ENCODE peak calls at places on chromosomes 5 and 9, in four cellular contexts. P, T, R and F are unnamed samples.

GRCh38 chr5:88825782-88826110 is 57.2 kb downstream of the MEF2C start:
- DNase-seq in P (no peak), T (no peak), R (no peak), F (no peak)

GRCh38 chr9:26856413-26857032 is 36.1 kb downstream of the CAAP1 start:
- DNase-seq in P (peak; percentile 65), T (peak; percentile 76), R (peak; percentile 15), F (peak; percentile 75)

GRCh38 chr5:36172593-36172992 is 20.7 kb downstream of the SKP2 start:
- DNase-seq in P (no peak), T (no peak), R (no peak), F (no peak)

GRCh38 chr9:34089311-34089710 is 37.2 kb downstream of the DCAF12 start:
- DNase-seq in P (no peak), T (no peak), R (peak; percentile 30), F (no peak)

GRCh38 chr5:144309265-144309664 is 138.6 kb downstream of the KCTD16 start:
- DNase-seq in P (no peak), T (no peak), R (no peak), F (no peak)

GRCh38 chr9:135174981-135175380 is 87.5 kb downstream of the OLFM1 start:
- DNase-seq in P (no peak), T (no peak), R (no peak), F (no peak)

GRCh38 chr5:107840592-107840991 is 169.9 kb upstream of the EFNA5 start:
- DNase-seq in P (no peak), T (no peak), R (no peak), F (no peak)

GRCh38 chr5:160286947-160287346 is 25.4 kb downstream of the CCNJL start:
- DNase-seq in P (no peak), T (no peak), R (no peak), F (no peak)

GRCh38 chr5:142495561-142495960 is 170.7 kb upstream of the SPRY4 start:
- DNase-seq in P (no peak), T (no peak), R (no peak), F (no peak)

GRCh38 chr5:59562756-59563389 is 330.7 kb downstream of the PDE4D start:
- DNase-seq in P (peak; percentile 30), T (peak; percentile 72), R (peak; percentile 76), F (peak; percentile 79)

GRCh38 chr5:132222649-132223038 is 5.0 kb downstream of the P4HA2 start:
- DNase-seq in P (no peak), T (peak; percentile 50), R (no peak), F (no peak)

GRCh38 chr9:32589083-32589713 is 16.2 kb upstream of the NDUFB6 start:
- DNase-seq in P (peak; percentile 54), T (no peak), R (peak; percentile 56), F (peak; percentile 69)

GRCh38 chr5:87114631-87115030 is 153.1 kb upstream of the RASA1 start:
- DNase-seq in P (no peak), T (no peak), R (no peak), F (no peak)

GRCh38 chr5:65873181-65873580 is 53.2 kb upstream of the ERBIN start:
- DNase-seq in P (no peak), T (no peak), R (peak; percentile 79), F (peak; percentile 79)

GRCh38 chr5:114184006-114184405 is 177.9 kb upstream of the KCNN2 start:
- DNase-seq in P (no peak), T (no peak), R (peak; percentile 23), F (no peak)

GRCh38 chr5:43078956-43079355 is 38.8 kb upstream of the ANXA2R start:
- DNase-seq in P (no peak), T (no peak), R (peak; percentile 82), F (peak; percentile 39)

GRCh38 chr9:113298924-113299770 is 4.0 kb downstream of the RNF183 start:
- DNase-seq in P (no peak), T (no peak), R (no peak), F (no peak)

GRCh38 chr5:35242695-35243258 is 12.5 kb upstream of the PRLR start:
- DNase-seq in P (no peak), T (no peak), R (no peak), F (no peak)

GRCh38 chr5:104179057-104179456 is 616.5 kb upstream of the NUDT12 start:
- DNase-seq in P (peak; percentile 7), T (peak; percentile 63), R (peak; percentile 9), F (peak; percentile 55)

GRCh38 chr9:132908635-132909034 is 29.9 kb downstream of the SPACA9 start:
- DNase-seq in P (peak; percentile 21), T (no peak), R (no peak), F (no peak)

GRCh38 chr9:132489536-132489935 is 79.5 kb downstream of the CFAP77 start:
- DNase-seq in P (no peak), T (no peak), R (no peak), F (no peak)

GRCh38 chr5:93267736-93268135 is 313.3 kb downstream of the NR2F1-AS1 start:
- DNase-seq in P (no peak), T (no peak), R (no peak), F (no peak)

GRCh38 chr5:176711883-176712282 is 64.6 kb downstream of the TSPAN17 start:
- DNase-seq in P (no peak), T (no peak), R (no peak), F (no peak)

GRCh38 chr5:78534148-78535009 is 114.2 kb downstream of the LHFPL2 start:
- DNase-seq in P (no peak), T (no peak), R (peak; percentile 84), F (no peak)

GRCh38 chr9:94511134-94511942 is 43.5 kb upstream of the PCAT7 start:
- DNase-seq in P (no peak), T (no peak), R (no peak), F (no peak)

GRCh38 chr9:113388833-113389232 is 12.0 kb upstream of the HDHD3 start:
- DNase-seq in P (no peak), T (peak; percentile 75), R (no peak), F (no peak)

GRCh38 chr5:159262472-159262858 is 625 bp upstream of the UBLCP1 start:
- DNase-seq in P (no peak), T (no peak), R (no peak), F (peak; percentile 74)

GRCh38 chr9:89799766-89800165 is 195.0 kb downstream of the GADD45G start:
- DNase-seq in P (no peak), T (no peak), R (no peak), F (peak; percentile 25)

GRCh38 chr5:170293273-170293672 is 4.3 kb downstream of the LCP2 start:
- DNase-seq in P (peak; percentile 68), T (peak; percentile 92), R (no peak), F (no peak)

GRCh38 chr5:95069948-95070347 is 214.9 kb downstream of the MCTP1 start:
- DNase-seq in P (no peak), T (no peak), R (no peak), F (no peak)

GRCh38 chr9:27398982-27399653 is 102.2 kb upstream of the EQTN start:
- DNase-seq in P (no peak), T (no peak), R (no peak), F (no peak)

GRCh38 chr9:98654247-98654646 is 54.5 kb downstream of the GABBR2 start:
- DNase-seq in P (no peak), T (no peak), R (peak; percentile 96), F (peak; percentile 98)

GRCh38 chr9:21708225-21708624 is 94.2 kb upstream of the MTAP start:
- DNase-seq in P (no peak), T (no peak), R (peak; percentile 70), F (peak; percentile 72)

GRCh38 chr5:102809033-102809432 is 53.9 kb downstream of the PAM start:
- DNase-seq in P (no peak), T (peak; percentile 48), R (peak; percentile 14), F (no peak)

GRCh38 chr5:150065886-150066285 is 20.5 kb downstream of the CSF1R start:
- DNase-seq in P (no peak), T (no peak), R (peak; percentile 37), F (no peak)

GRCh38 chr5:138077064-138077696 is 6.7 kb upstream of the WNT8A start:
- DNase-seq in P (peak; percentile 60), T (peak; percentile 89), R (peak; percentile 23), F (peak; percentile 60)

GRCh38 chr9:132597073-132597775 is 14.8 kb downstream of the BARHL1 start:
- DNase-seq in P (no peak), T (no peak), R (no peak), F (no peak)

GRCh38 chr9:98074119-98074990 is 17.8 kb downstream of the NANS start:
- DNase-seq in P (peak; percentile 57), T (peak; percentile 89), R (no peak), F (peak; percentile 43)

GRCh38 chr5:149759986-149760699 is 30.0 kb downstream of the PPARGC1B start:
- DNase-seq in P (no peak), T (no peak), R (no peak), F (no peak)

GRCh38 chr9:5013379-5013778 is 28.3 kb downstream of the JAK2 start:
- DNase-seq in P (no peak), T (no peak), R (no peak), F (no peak)

GRCh38 chr5:164353155-164353554 is 847.7 kb downstream of the MAT2B start:
- DNase-seq in P (no peak), T (no peak), R (peak; percentile 86), F (no peak)

GRCh38 chr5:164354138-164354751 is 848.8 kb downstream of the MAT2B start:
- DNase-seq in P (no peak), T (no peak), R (no peak), F (no peak)

GRCh38 chr5:164350236-164350635 is 844.8 kb downstream of the MAT2B start:
- DNase-seq in P (no peak), T (no peak), R (no peak), F (no peak)

GRCh38 chr5:164351245-164351834 is 845.9 kb downstream of the MAT2B start:
- DNase-seq in P (no peak), T (no peak), R (peak; percentile 47), F (no peak)

DNA sequence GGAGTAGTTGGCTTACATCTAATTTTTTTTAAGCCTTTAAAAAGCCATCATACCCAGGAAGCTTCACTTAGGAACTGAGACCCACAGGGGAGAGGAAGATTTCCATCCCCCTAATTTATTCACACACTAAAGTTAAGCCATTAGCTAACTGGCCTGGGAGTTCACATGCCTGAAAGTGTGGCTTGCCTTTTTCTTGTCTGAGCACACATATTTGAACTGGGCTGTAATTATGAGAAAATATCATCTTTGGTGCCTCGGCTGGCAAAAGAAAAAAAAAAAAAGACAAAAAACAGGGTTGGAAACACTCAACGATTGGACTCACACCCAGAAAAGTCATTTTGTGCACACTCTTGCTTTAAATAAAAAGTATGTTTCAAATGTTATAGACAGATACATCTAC is 847.3 kb downstream of the MAT2B start:
- DNase-seq in P (no peak), T (no peak), R (peak; percentile 52), F (no peak)
- H3K4me3 ChIP-seq in P (no peak overlapping the region), T (no peak overlapping the region), R (no peak overlapping the region), F (no peak overlapping the region)

GRCh38 chr5:171311698-171312083 is 2.6 kb downstream of the TLX3 start:
- DNase-seq in P (no peak), T (no peak), R (no peak), F (no peak)
- H3K27me3 ChIP-seq in P (peaks cover 4% of the 10 kb centered on the region), T (no peaks in the 10 kb centered on the region), R (peaks cover 91% of the 10 kb centered on the region), F (peaks cover 77% of the 10 kb centered on the region)

GRCh38 chr9:124854161-124854560 is 901 bp downstream of the WDR38 start:
- DNase-seq in P (no peak), T (no peak), R (no peak), F (no peak)

GRCh38 chr9:124855944-124856773 is 2.9 kb downstream of the WDR38 start:
- DNase-seq in P (peak; percentile 11), T (no peak), R (no peak), F (no peak)

GRCh38 chr9:124853605-124854143 is 414 bp downstream of the WDR38 start:
- DNase-seq in P (no peak), T (no peak), R (no peak), F (no peak)

GRCh38 chr9:124855566-124855943 is 2.3 kb downstream of the WDR38 start:
- DNase-seq in P (no peak), T (no peak), R (no peak), F (no peak)

GRCh38 chr9:124854822-124855221 is 1.6 kb downstream of the WDR38 start:
- DNase-seq in P (no peak), T (no peak), R (no peak), F (no peak)
- H3K4me3 ChIP-seq in P (no peak overlapping the region), T (no peak overlapping the region), R (no peak overlapping the region), F (no peak overlapping the region)

GRCh38 chr9:136740971-136741884 is 1.5 kb downstream of the LCN10 start:
- DNase-seq in P (no peak), T (no peak), R (no peak), F (no peak)
- H3K27me3 ChIP-seq in P (no peaks in the 10 kb centered on the region), T (no peaks in the 10 kb centered on the region), R (peaks cover 19% of the 10 kb centered on the region), F (peaks cover 28% of the 10 kb centered on the region)